ENCODE peak calls at places on chromosomes 1 and 21, in six cellular contexts. S is ELR; B is DMS153; R is activated naive CD4-positive, alpha-beta T cell treated with anti-CD3 and anti-CD28 coated beads, Interleukin-2, amount 50 U/mL, for 72 hours; E is effector CD4-positive, alpha-beta T cell; U is NCI-H2227 treated with DMSO at 0.1 percent for 48 hours. H is an unnamed sample.

GRCh38 chr1:200900877-200901276 is 6.2 kb downstream of the INAVA start:
- DNase-seq in S (no peak), B (no peak), E (no peak), R (no peak), U (no peak), H (no peak)

GRCh38 chr1:13590486-13590885 is 6.9 kb downstream of the PDPN start:
- DNase-seq in B (no peak), S (no peak), U (no peak), E (no peak), R (no peak), H (no peak)

GRCh38 chr21:44450999-44451398 is 4.3 kb upstream of the LRRC3 start:
- DNase-seq in U (no peak), S (no peak), B (no peak), E (no peak), R (no peak), H (no peak)

GRCh38 chr1:56477164-56478111 is 101.9 kb downstream of the PLPP3 start:
- DNase-seq in U (no peak), E (no peak), R (no peak), B (no peak), S (peak), H (no peak)

GRCh38 chr1:162003825-162004205 is 19.9 kb downstream of the OLFML2B start:
- DNase-seq in B (peak), S (peak), E (no peak), U (no peak), R (no peak), H (no peak)

GRCh38 chr1:61157420-61157987 is 75.1 kb downstream of the NFIA start:
- DNase-seq in B (no peak), U (no peak), S (peak), E (no peak), R (no peak), H (no peak)

GRCh38 chr1:88800382-88801051 is 90.8 kb downstream of the GTF2B start:
- DNase-seq in E (peak), U (no peak), B (no peak), R (peak), S (peak), H (no peak)

GRCh38 chr21:17828223-17828622 is 9.1 kb upstream of the C21orf91 start:
- DNase-seq in E (no peak), R (no peak), U (no peak), S (peak), B (no peak), H (no peak)

GRCh38 chr1:112263464-112263863 is 132.6 kb upstream of the CTTNBP2NL start:
- DNase-seq in S (peak), U (no peak), B (no peak), R (no peak), E (no peak), H (no peak)

GRCh38 chr1:52365091-52365745 is 787 bp downstream of the CC2D1B start:
- DNase-seq in B (no peak), U (no peak), E (no peak), S (peak), R (no peak), H (no peak)